ENCODE peak calls at places on chromosomes 1 and 21, in four cellular contexts. O, B, F and J are unnamed samples.
A peak's percentile ranks its signal among the peaks of the same experiment; 100 is the strongest.

GRCh38 chr1:99727575-99728190 is 38.8 kb downstream of the FRRS1 start:
- DNase-seq in F (no peak), O (no peak), B (no peak), J (no peak)

GRCh38 chr1:110686188-110686587 is 11.4 kb upstream of the KCNA3 start:
- DNase-seq in F (no peak), B (no peak), O (no peak), J (no peak)

GRCh38 chr1:185567006-185567405 is 167.2 kb upstream of the HMCN1 start:
- DNase-seq in F (no peak), B (no peak), O (no peak), J (no peak)

GRCh38 chr1:230458509-230458908 is 32.4 kb upstream of the PGBD5 start:
- DNase-seq in O (no peak), F (no peak), B (no peak), J (no peak)

GRCh38 chr1:43255438-43256210 is 14.2 kb upstream of the TMEM125 start:
- DNase-seq in F (no peak), B (no peak), O (no peak), J (no peak)

GRCh38 chr1:167447521-167448136 is 70.7 kb downstream of the CD247 start:
- DNase-seq in B (no peak), F (no peak), O (no peak), J (no peak)

GRCh38 chr1:233294991-233295774 is at the start of gene PCNX2:
- DNase-seq in O (peak; percentile 29), F (peak; percentile 36), B (peak; percentile 55), J (peak; percentile 53)

GRCh38 chr1:183097438-183098051 is 74.3 kb downstream of the LAMC1 start:
- DNase-seq in F (no peak), B (no peak), O (no peak), J (no peak)

GRCh38 chr21:39185157-39185556 is 1.9 kb upstream of the PSMG1 start:
- DNase-seq in F (no peak), O (no peak), B (no peak), J (no peak)

GRCh38 chr1:229230893-229231753 is 39.8 kb upstream of the RAB4A start:
- DNase-seq in B (no peak), O (no peak), F (no peak), J (no peak)

GRCh38 chr1:156657161-156657970 is 15.4 kb downstream of the BCAN start:
- DNase-seq in O (peak; percentile 73), F (peak; percentile 55), B (peak; percentile 91), J (no peak)

GRCh38 chr1:236156512-236157208 is 14.3 kb downstream of the GPR137B start:
- DNase-seq in B (no peak), O (no peak), F (peak; percentile 14), J (no peak)

GRCh38 chr1:198776602-198777029 is 137.8 kb downstream of the PTPRC start:
- DNase-seq in O (no peak), F (no peak), B (no peak), J (peak; percentile 79)

GRCh38 chr21:37484535-37485474 is 118.2 kb downstream of the DYRK1A start:
- DNase-seq in O (no peak), B (no peak), F (no peak), J (no peak)

GRCh38 chr21:31948681-31949080 is 75.9 kb downstream of the HUNK start:
- DNase-seq in B (no peak), O (no peak), F (no peak), J (no peak)

GRCh38 chr1:115807723-115808122 is 33.2 kb downstream of the NHLH2 start:
- DNase-seq in O (peak; percentile 40), B (no peak), F (peak; percentile 11), J (no peak)

GRCh38 chr1:158117854-158118691 is 62.6 kb upstream of the CD1D start:
- DNase-seq in B (peak; percentile 50), O (peak; percentile 34), F (peak; percentile 21), J (peak; percentile 3)

GRCh38 chr1:61287014-61287413 is 204.7 kb downstream of the NFIA start:
- DNase-seq in F (no peak), O (no peak), B (no peak), J (no peak)

GRCh38 chr1:223214272-223214807 is 71.3 kb upstream of the TLR5 start:
- DNase-seq in O (no peak), F (no peak), B (no peak), J (no peak)

GRCh38 chr1:106998431-106999002 is 58.0 kb upstream of the PRMT6 start:
- DNase-seq in B (no peak), O (no peak), F (no peak), J (no peak)

GRCh38 chr1:29384496-29385015 is 148.2 kb downstream of the PTPRU start:
- DNase-seq in O (peak; percentile 6), B (no peak), F (no peak), J (no peak)

GRCh38 chr1:184041731-184042130 is 4.2 kb upstream of the COLGALT2 start:
- DNase-seq in O (no peak), B (no peak), F (no peak), J (no peak)

GRCh38 chr1:33366766-33367487 is 46.0 kb upstream of the A3GALT2 start:
- DNase-seq in O (no peak), F (no peak), B (no peak), J (no peak)

GRCh38 chr1:97304366-97304765 is 582.8 kb downstream of the PTBP2 start:
- DNase-seq in F (no peak), O (no peak), B (no peak), J (no peak)

GRCh38 chr1:111496398-111496797 is 7.0 kb downstream of the ADORA3 start:
- DNase-seq in F (no peak), B (no peak), O (no peak), J (no peak)

GRCh38 chr1:25703671-25704637 is 87.4 kb downstream of the MAN1C1 start:
- DNase-seq in O (no peak), B (no peak), F (no peak), J (no peak)

GRCh38 chr1:243974451-243975292 is 76.4 kb upstream of the ZBTB18 start:
- DNase-seq in B (no peak), F (no peak), O (no peak), J (no peak)

GRCh38 chr1:172041689-172042088 is 200.4 kb downstream of the DNM3 start:
- DNase-seq in B (no peak), O (no peak), F (no peak), J (peak; percentile 1)

GRCh38 chr1:205668951-205669340 is 11.4 kb downstream of the SLC45A3 start:
- DNase-seq in B (no peak), O (no peak), F (no peak), J (no peak)

GRCh38 chr1:39268112-39268581 is 63.7 kb downstream of the MACF1 start:
- DNase-seq in O (no peak), F (no peak), B (peak; percentile 41), J (no peak)

GRCh38 chr1:90198616-90199015 is 203.7 kb downstream of the ZNF326 start:
- DNase-seq in O (no peak), B (no peak), F (no peak), J (no peak)

GRCh38 chr1:76826072-76826827 is 41.0 kb upstream of the ST6GALNAC5 start:
- DNase-seq in F (no peak), B (no peak), O (no peak), J (no peak)

GRCh38 chr1:29801003-29801402 is 564.7 kb downstream of the PTPRU start:
- DNase-seq in F (no peak), O (no peak), B (no peak), J (no peak)

GRCh38 chr1:147641695-147642592 is 28.4 kb downstream of the ACP6 start:
- DNase-seq in F (peak; percentile 21), B (peak; percentile 27), O (peak; percentile 27), J (no peak)

GRCh38 chr1:19371226-19372135 is 59.4 kb downstream of the SLC66A1 start:
- DNase-seq in B (no peak), F (no peak), O (no peak), J (no peak)

GRCh38 chr1:226602186-226603029 is 53.8 kb downstream of the STUM start:
- DNase-seq in F (no peak), O (no peak), B (no peak), J (no peak)

GRCh38 chr21:35850029-35850428 is 210.3 kb downstream of the SETD4 start:
- DNase-seq in O (no peak), F (no peak), B (no peak), J (no peak)

GRCh38 chr1:197150336-197151005 is 4.0 kb upstream of the ASPM start:
- DNase-seq in B (no peak), O (no peak), F (no peak), J (no peak)

GRCh38 chr21:26506951-26507350 is 66.1 kb downstream of the CYYR1 start:
- DNase-seq in F (no peak), B (peak; percentile 10), O (no peak), J (no peak)